ENCODE peak calls at places on chromosomes 7 and 10, in nine cellular contexts. M is DND-41; E is mesendoderm; N is CD4-positive, alpha-beta memory T cell; D is CD8-positive, alpha-beta T cell; S is A549; Y is left ventricle myocardium inferior; O is cardiac muscle cell; T is dorsolateral prefrontal cortex. P is an unnamed sample.

GRCh38 chr7:25669954-25670841 is 441.9 kb upstream of the NPVF start:
- DNase-seq in M (no peak), Y (peak), T (no peak), O (no peak), E (no peak), D (no peak), N (no peak), S (no peak), P (no peak)

GRCh38 chr10:103566536-103566935 is 73.0 kb downstream of the NEURL1 start:
- DNase-seq in M (no peak), S (no peak), D (no peak), O (no peak), N (no peak), E (no peak), Y (no peak), T (no peak), P (no peak)

GRCh38 chr7:115145512-115145911 is 223.6 kb downstream of the MDFIC start:
- DNase-seq in S (no peak), O (no peak), T (no peak), M (no peak), D (no peak), N (no peak), E (no peak), Y (no peak), P (no peak)

GRCh38 chr7:88357295-88357694 is 50.6 kb upstream of the STEAP4 start:
- DNase-seq in D (no peak), S (peak), M (no peak), N (no peak), E (peak), T (no peak), Y (peak), O (no peak), P (no peak)

GRCh38 chr7:39291644-39292411 is 274.4 kb upstream of the YAE1 start:
- DNase-seq in M (no peak), O (no peak), T (no peak), Y (no peak), D (no peak), N (no peak), E (no peak), S (no peak), P (no peak)

GRCh38 chr7:40506158-40506557 is 371.4 kb downstream of the SUGCT start:
- DNase-seq in T (no peak), O (no peak), E (no peak), S (no peak), D (no peak), M (no peak), N (no peak), Y (no peak), P (no peak)

GRCh38 chr7:38881015-38881414 is 28.0 kb downstream of the VPS41 start:
- DNase-seq in E (peak), T (no peak), M (no peak), Y (no peak), D (no peak), O (no peak), N (no peak), S (no peak), P (no peak)

GRCh38 chr7:22633954-22634474 is 93.0 kb upstream of the IL6 start:
- DNase-seq in D (no peak), S (no peak), O (no peak), M (no peak), Y (no peak), E (no peak), T (no peak), N (no peak), P (no peak)

GRCh38 chr7:22400150-22400814 is 43.3 kb upstream of the RAPGEF5 start:
- DNase-seq in Y (no peak), N (no peak), D (no peak), S (no peak), T (no peak), E (no peak), O (no peak), M (no peak), P (no peak)

GRCh38 chr10:120578890-120579289 is 121.9 kb downstream of the PLPP4 start:
- DNase-seq in E (no peak), T (no peak), M (no peak), D (no peak), S (no peak), Y (no peak), O (no peak), N (no peak), P (no peak)

GRCh38 chr10:64630534-64630933 is 1109.3 kb downstream of the REEP3 start:
- DNase-seq in S (no peak), M (no peak), Y (no peak), E (no peak), O (peak), N (no peak), D (no peak), T (peak), P (no peak)

GRCh38 chr7:37346761-37347160 is 101.9 kb downstream of the ELMO1 start:
- DNase-seq in S (no peak), T (no peak), Y (no peak), E (no peak), O (no peak), N (no peak), D (no peak), M (no peak), P (no peak)

GRCh38 chr10:132064771-132065437 is 842 bp upstream of the JAKMIP3 start:
- DNase-seq in S (no peak), D (no peak), M (no peak), N (no peak), T (no peak), Y (no peak), E (no peak), O (peak), P (no peak)

GRCh38 chr7:15557186-15557585 is 4.6 kb downstream of the AGMO start:
- DNase-seq in O (no peak), D (no peak), T (no peak), N (no peak), M (no peak), S (peak), E (no peak), Y (no peak), P (no peak)

GRCh38 chr7:130365093-130365492 is 15.2 kb upstream of the CPA1 start:
- DNase-seq in T (no peak), D (no peak), Y (no peak), O (no peak), S (no peak), E (no peak), M (no peak), N (no peak), P (no peak)

GRCh38 chr7:117132385-117133120 is 179.3 kb downstream of the ST7 start:
- DNase-seq in N (no peak), D (no peak), S (peak), O (no peak), T (no peak), Y (no peak), E (no peak), M (no peak), P (peak)

GRCh38 chr7:70694357-70694908 is 437.5 kb upstream of the GALNT17 start:
- DNase-seq in D (no peak), O (peak), T (peak), N (no peak), M (peak), Y (peak), S (peak), E (peak), P (no peak)

GRCh38 chr10:62250594-62251198 is 17.9 kb downstream of the RTKN2 start:
- DNase-seq in D (no peak), T (no peak), O (no peak), S (peak), Y (no peak), E (no peak), N (no peak), M (no peak), P (peak)

GRCh38 chr7:150631084-150631824 is 931 bp downstream of the GIMAP6 start:
- DNase-seq in M (peak), D (peak), E (no peak), T (no peak), N (peak), O (no peak), Y (peak), S (no peak), P (no peak)

GRCh38 chr7:103706805-103707204 is 260.8 kb upstream of the SLC26A5 start:
- DNase-seq in O (no peak), E (no peak), Y (no peak), N (no peak), S (no peak), T (no peak), M (no peak), D (no peak), P (no peak)

GRCh38 chr10:13338337-13339128 is 9.6 kb downstream of the SEPHS1 start:
- DNase-seq in S (no peak), D (no peak), N (no peak), O (no peak), E (no peak), M (no peak), T (no peak), Y (no peak), P (no peak)

GRCh38 chr7:131235489-131236317 is 92.0 kb upstream of the MKLN1 start:
- DNase-seq in O (no peak), N (peak), S (peak), D (peak), E (peak), T (peak), Y (no peak), M (peak), P (peak)

GRCh38 chr7:108051449-108051848 is 48.5 kb upstream of the LAMB1 start:
- DNase-seq in E (no peak), S (no peak), T (no peak), D (no peak), N (no peak), Y (no peak), M (no peak), O (no peak), P (no peak)

GRCh38 chr7:124032369-124033092 is at the start of gene TMEM229A:
- DNase-seq in E (peak), O (peak), M (no peak), N (no peak), Y (peak), S (peak), D (no peak), T (peak), P (no peak)

GRCh38 chr7:73555411-73555982 is 2.0 kb downstream of the BCL7B start:
- DNase-seq in D (no peak), T (no peak), E (no peak), N (no peak), S (no peak), M (no peak), O (no peak), Y (no peak), P (no peak)

GRCh38 chr7:69598081-69598486 is at the start of gene AUTS2:
- DNase-seq in O (peak), D (peak), E (peak), T (peak), N (peak), M (peak), S (peak), Y (peak), P (no peak)

GRCh38 chr7:110790992-110791391 is 299.9 kb upstream of the LRRN3 start:
- DNase-seq in T (no peak), O (no peak), Y (no peak), N (no peak), M (no peak), D (no peak), S (no peak), E (no peak), P (no peak)

GRCh38 chr10:46528675-46529615 is 27.5 kb downstream of the GPRIN2 start:
- DNase-seq in O (no peak), Y (no peak), D (no peak), S (no peak), T (peak), M (no peak), E (no peak), N (no peak), P (no peak)

GRCh38 chr7:27148031-27148775 is 629 bp upstream of the HOXA6 start:
- DNase-seq in T (peak), M (no peak), S (no peak), N (no peak), E (no peak), Y (no peak), D (no peak), O (no peak), P (no peak)

GRCh38 chr7:150388306-150388705 is 9.2 kb downstream of the ZNF775 start:
- DNase-seq in M (no peak), O (no peak), E (no peak), D (no peak), N (no peak), T (peak), S (no peak), Y (no peak), P (no peak)

GRCh38 chr7:33649476-33650441 is 255.6 kb upstream of the BMPER start:
- DNase-seq in Y (no peak), S (no peak), N (no peak), T (no peak), E (no peak), O (no peak), D (no peak), M (no peak), P (no peak)

GRCh38 chr7:149147730-149148653 is 739 bp downstream of the ZNF398 start:
- DNase-seq in N (peak), S (peak), O (peak), Y (peak), T (peak), E (peak), D (peak), M (peak), P (no peak)

GRCh38 chr10:125788156-125789034 is 12.8 kb upstream of the MMP21 start:
- DNase-seq in E (no peak), N (no peak), D (no peak), S (no peak), M (no peak), Y (no peak), O (no peak), T (no peak), P (no peak)

GRCh38 chr7:23043441-23043840 is 29.5 kb upstream of the HYCC1 start:
- DNase-seq in M (no peak), N (no peak), E (no peak), Y (no peak), S (peak), O (no peak), D (no peak), T (no peak), P (no peak)

GRCh38 chr10:62050941-62051433 is 149.5 kb downstream of the ARID5B start:
- DNase-seq in N (peak), Y (peak), D (peak), O (peak), T (peak), S (peak), M (no peak), E (peak), P (peak)

GRCh38 chr10:11036424-11037011 is 18.8 kb downstream of the CELF2 start:
- DNase-seq in Y (no peak), O (peak), E (peak), T (no peak), M (no peak), D (no peak), N (no peak), S (peak), P (no peak)

GRCh38 chr10:9097206-9097990 is 1042.9 kb downstream of the GATA3 start:
- DNase-seq in N (peak), Y (no peak), T (no peak), E (peak), S (no peak), D (no peak), O (no peak), M (no peak), P (no peak)

GRCh38 chr10:9102026-9102425 is 1047.5 kb downstream of the GATA3 start:
- DNase-seq in E (peak), T (no peak), Y (no peak), O (no peak), S (no peak), N (no peak), D (no peak), M (no peak), P (no peak)

GRCh38 chr10:9097991-9098306 is 1043.5 kb downstream of the GATA3 start:
- DNase-seq in N (no peak), T (no peak), D (no peak), E (no peak), M (no peak), Y (no peak), S (no peak), O (peak), P (no peak)

DNA sequence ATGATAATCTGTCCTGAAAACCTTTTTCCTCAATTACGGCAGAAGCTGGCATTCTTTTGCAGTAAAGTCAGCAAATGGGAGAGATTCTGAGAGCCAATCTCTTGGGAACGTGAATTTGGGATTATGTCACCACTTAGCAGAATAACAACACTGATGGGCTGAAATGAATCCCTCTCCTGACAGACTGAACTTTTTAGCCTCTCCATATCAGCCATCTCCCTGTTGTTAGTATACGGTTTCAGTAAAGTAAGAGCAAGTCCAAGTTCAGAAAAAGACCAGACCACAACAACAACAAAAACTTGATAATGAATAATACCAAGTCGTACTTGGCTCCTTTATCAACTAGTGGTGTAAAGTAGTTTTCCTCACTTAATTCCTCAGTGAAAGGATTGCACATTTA is 1048.8 kb downstream of the GATA3 start:
- DNase-seq in S (no peak), E (peak), D (no peak), T (no peak), M (no peak), Y (no peak), O (no peak), N (no peak), P (no peak)
- H3K27ac ChIP-seq in S (no peak), E (no peak), D (no peak), T (no peak), M (no peak), Y (no peak), O (no peak), N (no peak), P (no peak)

GRCh38 chr7:137485818-137486217 is 142.3 kb upstream of the PTN start:
- DNase-seq in O (no peak), D (no peak), M (no peak), N (no peak), S (no peak), Y (no peak), E (no peak), T (no peak), P (no peak)

GRCh38 chr7:137492889-137493288 is 149.4 kb upstream of the PTN start:
- DNase-seq in T (peak), E (no peak), N (no peak), Y (no peak), D (no peak), M (no peak), O (no peak), S (no peak), P (no peak)

GRCh38 chr7:137488038-137488437 is 144.5 kb upstream of the PTN start:
- DNase-seq in S (no peak), M (no peak), N (no peak), D (no peak), Y (no peak), O (no peak), E (no peak), T (no peak), P (no peak)

GRCh38 chr7:137484326-137484725 is 140.8 kb upstream of the PTN start:
- DNase-seq in M (no peak), Y (no peak), S (no peak), E (no peak), T (no peak), O (no peak), D (no peak), N (no peak), P (no peak)

DNA sequence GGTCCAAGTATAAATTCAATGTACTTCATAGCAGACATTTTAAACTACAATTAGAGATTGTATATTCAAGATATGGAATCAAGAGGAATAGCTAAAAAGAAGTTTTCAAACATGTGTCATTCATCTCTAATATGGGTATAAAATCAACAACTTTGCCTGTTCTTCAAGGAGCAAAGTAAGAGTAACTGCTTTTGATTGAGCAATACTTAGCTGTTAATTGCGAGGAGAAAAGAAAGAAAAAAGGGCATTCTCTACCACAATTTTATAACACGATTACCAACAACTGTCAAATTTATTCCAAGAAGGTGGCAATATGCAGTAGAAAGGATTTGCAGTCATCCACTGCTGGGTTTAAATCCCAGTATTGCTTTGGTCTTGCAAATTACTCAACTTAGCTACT is 146.3 kb upstream of the PTN start:
- DNase-seq in T (no peak), S (no peak), D (no peak), Y (no peak), O (no peak), M (no peak), E (no peak), N (no peak), P (no peak)
- H3K27ac ChIP-seq in T (no peak), S (no peak), D (no peak), Y (no peak), O (no peak), M (no peak), E (no peak), N (no peak), P (no peak)

DNA sequence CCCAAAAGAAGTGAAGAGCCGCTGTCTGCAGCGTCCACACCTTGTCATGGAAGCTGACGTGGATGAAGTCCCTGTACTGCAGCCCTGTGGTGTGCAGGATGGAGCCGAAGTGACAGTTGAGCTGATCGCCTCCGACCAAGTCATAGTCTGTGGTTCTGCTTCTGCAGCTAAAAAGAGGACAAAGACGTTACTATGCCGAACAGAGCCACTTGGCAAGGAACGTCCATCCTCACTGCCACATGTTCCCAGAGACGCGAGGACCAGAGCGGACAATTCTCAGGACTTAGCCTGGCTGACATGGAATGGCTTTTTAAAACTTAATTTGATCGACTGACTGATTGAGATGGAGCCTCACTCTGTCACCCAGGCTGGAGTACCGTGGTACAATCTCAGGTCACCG is 21.8 kb downstream of the DAGLB start:
- DNase-seq in Y (no peak), N (no peak), S (no peak), M (no peak), T (no peak), E (no peak), O (no peak), D (no peak), P (no peak)
- H3K27ac ChIP-seq in Y (no peak), N (no peak), S (no peak), M (no peak), T (peak), E (no peak), O (no peak), D (no peak), P (no peak)

GRCh38 chr10:5168897-5169296 is 16.1 kb downstream of the AKR1C8 start:
- DNase-seq in Y (no peak), D (no peak), M (no peak), S (no peak), E (no peak), O (no peak), T (no peak), N (no peak), P (no peak)
- H3K27ac ChIP-seq in Y (no peak), D (no peak), M (no peak), S (peak), E (no peak), O (no peak), T (no peak), N (no peak), P (no peak)

DNA sequence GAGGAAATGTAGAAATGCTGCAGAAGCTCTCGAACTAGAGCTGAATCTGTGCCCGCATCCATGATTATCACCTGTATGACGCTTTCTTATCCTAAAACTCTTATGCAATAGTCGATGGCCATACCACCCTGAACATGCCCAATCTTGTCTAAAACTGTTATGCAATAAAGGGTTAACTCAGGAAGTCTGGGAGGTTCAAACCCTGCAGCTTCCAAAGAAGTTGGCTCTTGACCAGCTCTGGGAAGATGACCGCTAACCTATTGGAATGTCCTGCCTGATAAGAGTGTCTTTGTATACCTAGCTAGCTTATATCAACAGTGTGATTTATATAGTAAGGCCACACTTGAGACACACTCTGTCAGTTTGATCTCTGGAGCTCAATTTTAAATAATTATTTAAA is 3.4 kb upstream of the C10orf88 start:
- DNase-seq in E (no peak), N (no peak), S (no peak), O (no peak), D (no peak), Y (no peak), T (no peak), M (no peak), P (no peak)
- H3K27ac ChIP-seq in E (no peak), N (no peak), S (no peak), O (no peak), D (no peak), Y (no peak), T (no peak), M (no peak), P (no peak)

P was measured in HCT116.